ENCODE peak calls at places on chromosomes 13 and 19, in four cellular contexts. C is mammary epithelial cell, Y is heart right ventricle, I is H1. Q is an unnamed sample. For H3K9me3, the result is how much of the 10 kb centered on the place peaks cover.

GRCh38 chr13:49366841-49367240 is 77.0 kb downstream of the CAB39L start:
- DNase-seq in C (no peak), Y (no peak), I (no peak), Q (no peak)

GRCh38 chr19:7348587-7349230 is at the start of gene ARHGEF18:
- DNase-seq in I (no peak), Y (no peak), C (no peak), Q (no peak)

GRCh38 chr13:24071016-24071415 is 89.5 kb upstream of the SPATA13 start:
- DNase-seq in I (no peak), C (no peak), Y (no peak), Q (no peak)

GRCh38 chr13:45511310-45512147 is 46.8 kb downstream of the COG3 start:
- DNase-seq in Y (no peak), C (peak), I (no peak), Q (peak)

GRCh38 chr19:21508198-21508597 is 2.8 kb downstream of the ZNF429 start:
- DNase-seq in C (no peak), I (no peak), Y (no peak), Q (no peak)

GRCh38 chr13:38496956-38497355 is 147.3 kb downstream of the UFM1 start:
- DNase-seq in I (no peak), C (no peak), Y (no peak), Q (no peak)

GRCh38 chr13:32142956-32143375 is 111.4 kb downstream of the FRY start:
- DNase-seq in I (peak), Y (no peak), C (peak), Q (no peak)

GRCh38 chr19:33241530-33242101 is 16.0 kb upstream of the SLC7A10 start:
- DNase-seq in I (no peak), C (peak), Y (no peak), Q (no peak)

GRCh38 chr19:12984143-12984627 is 11.1 kb upstream of the NFIX start:
- DNase-seq in C (no peak), Y (no peak), I (no peak), Q (no peak)

GRCh38 chr19:15779756-15780476 is 7.5 kb upstream of the OR10H5 start:
- DNase-seq in Y (peak), C (peak), I (no peak), Q (peak)
- H3K9me3 ChIP-seq in Y (under half), C (under half), I (half or more), Q (under half)

DNA sequence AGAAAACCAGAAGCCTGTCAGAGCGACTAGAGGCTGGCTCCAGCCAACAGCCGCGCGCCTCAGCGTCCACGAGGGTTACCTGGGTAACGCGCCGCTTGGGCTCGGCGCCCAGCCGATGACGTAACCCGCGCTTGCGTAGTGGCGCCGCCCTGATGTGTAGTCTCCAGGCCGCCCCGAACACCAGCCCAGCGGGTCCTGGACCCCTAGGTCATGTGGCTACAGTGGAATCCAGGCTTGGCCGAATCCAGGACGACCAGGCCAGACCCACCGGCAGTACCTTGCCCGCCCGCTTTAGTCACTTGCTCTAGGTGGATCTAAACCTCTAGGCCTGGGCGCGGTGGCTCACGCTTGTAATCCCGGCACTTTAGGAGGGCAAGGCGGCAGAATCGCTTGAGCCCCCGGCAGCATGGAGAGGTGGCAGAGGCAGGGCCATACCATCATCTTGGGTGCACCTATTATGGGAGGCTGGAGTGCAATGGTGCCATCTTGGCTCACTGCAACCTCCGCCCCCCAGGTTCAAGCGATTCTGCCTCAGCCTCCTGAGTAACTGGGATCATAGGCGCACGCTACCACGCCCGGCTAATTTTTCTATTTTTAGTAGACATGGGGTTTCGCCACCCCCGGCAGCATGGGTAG is 7.2 kb upstream of the ZNF606 start:
- DNase-seq in I (peak), Y (peak), C (peak), Q (no peak)
- H3K9me3 ChIP-seq in I (under half), Y (under half), C (under half), Q (under half)

GRCh38 chr19:19719798-19720197 is 13.1 kb downstream of the ZNF14 start:
- DNase-seq in Y (no peak), I (no peak), C (no peak), Q (no peak)

DNA sequence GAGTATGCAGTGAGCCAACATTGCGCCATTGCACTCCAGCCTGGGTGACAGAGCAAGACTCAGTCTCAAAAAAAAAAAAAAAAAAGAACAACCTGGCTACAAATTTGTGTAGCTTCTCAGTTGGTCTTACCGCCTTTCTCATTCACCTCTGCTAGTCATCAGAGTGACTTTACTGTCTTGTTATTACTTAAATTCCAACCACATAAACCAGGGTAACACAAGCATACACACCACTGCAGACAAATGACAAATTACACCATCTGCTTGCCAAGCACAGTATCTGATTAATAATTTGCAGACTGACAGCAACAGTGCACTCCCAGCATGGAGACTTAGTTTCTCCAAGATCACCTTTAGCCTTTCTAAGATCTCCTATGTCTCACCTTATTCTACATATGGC is 11.0 kb downstream of the ZNF14 start:
- DNase-seq in C (no peak), I (no peak), Y (no peak), Q (no peak)
- H3K9me3 ChIP-seq in C (under half), I (under half), Y (under half), Q (half or more)

GRCh38 chr19:45141203-45141900 is 19.4 kb downstream of the NKPD1 start:
- DNase-seq in I (no peak), C (no peak), Y (no peak), Q (no peak)
- H3K9me3 ChIP-seq in I (under half), C (under half), Y (under half), Q (under half)

GRCh38 chr19:57720878-57721277 is 6.5 kb downstream of the ZNF671 start:
- DNase-seq in I (no peak), Y (no peak), C (no peak), Q (no peak)
- H3K9me3 ChIP-seq in I (under half), Y (under half), C (under half), Q (half or more)